ENCODE peak calls at places on chromosomes 12 and 14, in ten cellular contexts. Z is globus pallidus; U is H7; K is NCI-H460; M is NCI-H510A; L is NCI-H1436; T is activated CD4-positive, alpha-beta T cell treated with anti-CD3 and anti-CD28 coated beads for 24 hours; X is cerebellar cortex; O is dorsolateral prefrontal cortex; A is lung. J is an unnamed sample.

GRCh38 chr12:807041-807717 is 54.8 kb downstream of the WNK1 start:
- DNase-seq in Z (peak; percentile 27), U (no peak), K (no peak), M (no peak), L (no peak), T (no peak), X (no peak), O (no peak), A (no peak), J (no peak)

GRCh38 chr12:124428136-124428791 is 133.4 kb downstream of the RFLNA start:
- DNase-seq in Z (no peak), U (no peak), K (no peak), M (no peak), L (no peak), T (no peak), X (peak; percentile 61), O (peak; percentile 81), A (no peak), J (no peak)

GRCh38 chr14:104136472-104137296 is 1.7 kb upstream of the KIF26A start:
- DNase-seq in Z (no peak), U (peak; percentile 82), K (peak; percentile 30), M (no peak), L (no peak), T (no peak), X (no peak), O (no peak), A (no peak), J (peak; percentile 59)

GRCh38 chr12:13093191-13093849 is 10.1 kb downstream of the GSG1 start:
- DNase-seq in Z (no peak), U (no peak), K (no peak), M (no peak), L (no peak), T (no peak), X (no peak), O (no peak), A (no peak), J (no peak)

GRCh38 chr12:54388214-54389138 is 3.9 kb upstream of the ZNF385A start:
- DNase-seq in Z (no peak), U (peak; percentile 19), K (no peak), M (no peak), L (no peak), T (no peak), X (no peak), O (no peak), A (no peak), J (no peak)

GRCh38 chr14:31420013-31420318 is 384 bp downstream of the HEATR5A start:
- DNase-seq in Z (peak; percentile 31), U (peak; percentile 84), K (peak; percentile 21), M (peak; percentile 10), L (no peak), T (no peak), X (peak; percentile 46), O (peak; percentile 44), A (peak; percentile 82), J (no peak)

GRCh38 chr14:85319998-85320397 is 209.9 kb upstream of the FLRT2 start:
- DNase-seq in Z (no peak), U (no peak), K (no peak), M (no peak), L (no peak), T (no peak), X (no peak), O (no peak), A (no peak), J (no peak)

GRCh38 chr12:74476234-74476633 is 61.4 kb upstream of the ATXN7L3B start:
- DNase-seq in Z (no peak), U (no peak), K (no peak), M (no peak), L (no peak), T (no peak), X (no peak), O (no peak), A (no peak), J (no peak)

GRCh38 chr12:131015581-131016337 is 62.1 kb downstream of the ADGRD1 start:
- DNase-seq in Z (no peak), U (no peak), K (no peak), M (no peak), L (no peak), T (no peak), X (no peak), O (no peak), A (no peak), J (no peak)

GRCh38 chr14:91350483-91350812 is 67.2 kb downstream of the CCDC88C start:
- DNase-seq in Z (no peak), U (no peak), K (no peak), M (no peak), L (no peak), T (no peak), X (no peak), O (no peak), A (no peak), J (no peak)

GRCh38 chr12:153080-153746 is 60.7 kb downstream of the SLC6A12 start:
- DNase-seq in Z (peak; percentile 27), U (peak; percentile 95), K (peak; percentile 58), M (peak; percentile 77), L (peak; percentile 84), T (peak; percentile 56), X (peak; percentile 63), O (peak; percentile 66), A (peak; percentile 49), J (peak; percentile 89)

GRCh38 chr12:88889326-88890110 is 309.2 kb upstream of the KITLG start:
- DNase-seq in Z (no peak), U (no peak), K (no peak), M (no peak), L (no peak), T (no peak), X (no peak), O (no peak), A (no peak), J (no peak)

GRCh38 chr14:96876747-96877146 is 79.6 kb downstream of the VRK1 start:
- DNase-seq in Z (no peak), U (no peak), K (no peak), M (no peak), L (no peak), T (no peak), X (no peak), O (no peak), A (no peak), J (no peak)

GRCh38 chr12:107448198-107448597 is 237.4 kb upstream of the PWP1 start:
- DNase-seq in Z (no peak), U (peak; percentile 76), K (no peak), M (no peak), L (no peak), T (no peak), X (peak; percentile 28), O (no peak), A (no peak), J (peak; percentile 76)

GRCh38 chr12:7169951-7170350 is 19.5 kb upstream of the PEX5 start:
- DNase-seq in Z (no peak), U (no peak), K (no peak), M (no peak), L (no peak), T (no peak), X (no peak), O (no peak), A (no peak), J (no peak)

GRCh38 chr14:89576132-89576923 is 159.3 kb upstream of the FOXN3 start:
- DNase-seq in Z (no peak), U (peak; percentile 68), K (no peak), M (peak; percentile 16), L (no peak), T (no peak), X (peak; percentile 29), O (no peak), A (no peak), J (no peak)

GRCh38 chr12:110270125-110270962 is 10.7 kb upstream of the ATP2A2 start:
- DNase-seq in Z (peak; percentile 48), U (no peak), K (no peak), M (peak; percentile 46), L (peak; percentile 44), T (no peak), X (peak; percentile 55), O (no peak), A (no peak), J (no peak)

GRCh38 chr12:119718141-119718540 is 50.2 kb downstream of the PRKAB1 start:
- DNase-seq in Z (no peak), U (no peak), K (no peak), M (no peak), L (no peak), T (no peak), X (no peak), O (no peak), A (no peak), J (no peak)

GRCh38 chr14:99231181-99231849 is 40.7 kb downstream of the BCL11B start:
- DNase-seq in Z (no peak), U (peak; percentile 73), K (no peak), M (no peak), L (no peak), T (no peak), X (no peak), O (no peak), A (no peak), J (no peak)

GRCh38 chr12:54010053-54010971 is 1.5 kb downstream of the HOXC8 start:
- DNase-seq in Z (no peak), U (no peak), K (no peak), M (no peak), L (no peak), T (no peak), X (no peak), O (no peak), A (no peak), J (no peak)

GRCh38 chr14:26761532-26761931 is 163.7 kb upstream of the NOVA1 start:
- DNase-seq in Z (no peak), U (no peak), K (no peak), M (no peak), L (no peak), T (no peak), X (no peak), O (no peak), A (no peak), J (no peak)

GRCh38 chr14:68952544-68953535 is 26.3 kb downstream of the ACTN1 start:
- DNase-seq in Z (no peak), U (no peak), K (no peak), M (no peak), L (no peak), T (no peak), X (no peak), O (no peak), A (no peak), J (no peak)

GRCh38 chr12:132023658-132024057 is 73.9 kb downstream of the EP400 start:
- DNase-seq in Z (no peak), U (no peak), K (no peak), M (no peak), L (no peak), T (no peak), X (no peak), O (no peak), A (no peak), J (no peak)

GRCh38 chr12:81170072-81170471 is 92.2 kb downstream of the ACSS3 start:
- DNase-seq in Z (no peak), U (no peak), K (no peak), M (no peak), L (no peak), T (no peak), X (no peak), O (no peak), A (no peak), J (no peak)

GRCh38 chr12:110934093-110934852 is 13.9 kb upstream of the MYL2 start:
- DNase-seq in Z (no peak), U (peak; percentile 73), K (no peak), M (no peak), L (no peak), T (no peak), X (no peak), O (no peak), A (no peak), J (no peak)

GRCh38 chr14:91315844-91316267 is 71.4 kb upstream of the GPR68 start:
- DNase-seq in Z (no peak), U (no peak), K (no peak), M (no peak), L (no peak), T (peak; percentile 70), X (no peak), O (no peak), A (no peak), J (no peak)

GRCh38 chr12:114450511-114451300 is 44.8 kb upstream of the TBX5 start:
- DNase-seq in Z (no peak), U (no peak), K (no peak), M (no peak), L (no peak), T (no peak), X (no peak), O (no peak), A (no peak), J (no peak)

GRCh38 chr14:21106506-21107359 is 5.9 kb downstream of the TMEM253 start:
- DNase-seq in Z (peak; percentile 79), U (peak; percentile 81), K (peak; percentile 88), M (peak; percentile 18), L (peak; percentile 64), T (peak; percentile 67), X (peak; percentile 93), O (peak; percentile 86), A (peak; percentile 84), J (peak; percentile 88)

J was measured in H1.